ENCODE peak calls at places on chromosomes 1 and 21, in nine cellular contexts. One of them, this sample, is unnamed.

GRCh38 chr1:24702511-24703293 is 42.5 kb upstream of the CLIC4 start:
- DNase-seq in stimulated activated CD4-positive, alpha-beta T cell treated with anti-CD3 and anti-CD28 coated beads, TNF-alpha, amount 100 ng/mL, for 24 hours: no peak
- DNase-seq in epithelial cell of prostate: no peak
- DNase-seq in CD8-positive, alpha-beta T cell: no peak
- DNase-seq in iris pigment epithelial cell: peak; percentile 58
- DNase-seq in Daoy: peak; percentile 93
- DNase-seq in psoas muscle: peak; percentile 31
- DNase-seq in NCI-H69: peak; percentile 78
- DNase-seq in NCI-H1048: no peak
- DNase-seq in this sample: no peak

GRCh38 chr1:225470210-225470609 is 42.4 kb upstream of the LBR start:
- DNase-seq in stimulated activated CD4-positive, alpha-beta T cell treated with anti-CD3 and anti-CD28 coated beads, TNF-alpha, amount 100 ng/mL, for 24 hours: no peak
- DNase-seq in epithelial cell of prostate: no peak
- DNase-seq in CD8-positive, alpha-beta T cell: no peak
- DNase-seq in iris pigment epithelial cell: no peak
- DNase-seq in Daoy: no peak
- DNase-seq in psoas muscle: no peak
- DNase-seq in NCI-H69: peak; percentile 21
- DNase-seq in NCI-H1048: no peak
- DNase-seq in this sample: no peak

GRCh38 chr1:198848649-198849048 is 209.8 kb downstream of the PTPRC start:
- DNase-seq in stimulated activated CD4-positive, alpha-beta T cell treated with anti-CD3 and anti-CD28 coated beads, TNF-alpha, amount 100 ng/mL, for 24 hours: no peak
- DNase-seq in epithelial cell of prostate: no peak
- DNase-seq in CD8-positive, alpha-beta T cell: no peak
- DNase-seq in iris pigment epithelial cell: peak; percentile 45
- DNase-seq in Daoy: no peak
- DNase-seq in psoas muscle: no peak
- DNase-seq in NCI-H69: peak; percentile 84
- DNase-seq in NCI-H1048: no peak
- DNase-seq in this sample: no peak

GRCh38 chr1:97906567-97907228 is 14.1 kb downstream of the DPYD start:
- DNase-seq in stimulated activated CD4-positive, alpha-beta T cell treated with anti-CD3 and anti-CD28 coated beads, TNF-alpha, amount 100 ng/mL, for 24 hours: no peak
- DNase-seq in epithelial cell of prostate: no peak
- DNase-seq in CD8-positive, alpha-beta T cell: no peak
- DNase-seq in iris pigment epithelial cell: peak; percentile 96
- DNase-seq in Daoy: peak; percentile 71
- DNase-seq in psoas muscle: peak; percentile 55
- DNase-seq in NCI-H69: peak; percentile 63
- DNase-seq in NCI-H1048: no peak
- DNase-seq in this sample: no peak

GRCh38 chr1:204446413-204447111 is 34.9 kb upstream of the PPP1R15B start:
- DNase-seq in stimulated activated CD4-positive, alpha-beta T cell treated with anti-CD3 and anti-CD28 coated beads, TNF-alpha, amount 100 ng/mL, for 24 hours: peak; percentile 64
- DNase-seq in epithelial cell of prostate: no peak
- DNase-seq in CD8-positive, alpha-beta T cell: peak; percentile 81
- DNase-seq in iris pigment epithelial cell: peak; percentile 53
- DNase-seq in Daoy: peak; percentile 65
- DNase-seq in psoas muscle: peak; percentile 75
- DNase-seq in NCI-H69: peak; percentile 98
- DNase-seq in NCI-H1048: no peak
- DNase-seq in this sample: peak; percentile 81

GRCh38 chr21:24259241-24259640 is 1348.0 kb downstream of the MRPL39 start:
- DNase-seq in stimulated activated CD4-positive, alpha-beta T cell treated with anti-CD3 and anti-CD28 coated beads, TNF-alpha, amount 100 ng/mL, for 24 hours: no peak
- DNase-seq in epithelial cell of prostate: no peak
- DNase-seq in CD8-positive, alpha-beta T cell: no peak
- DNase-seq in iris pigment epithelial cell: no peak
- DNase-seq in Daoy: no peak
- DNase-seq in psoas muscle: no peak
- DNase-seq in NCI-H69: no peak
- DNase-seq in NCI-H1048: no peak
- DNase-seq in this sample: no peak

GRCh38 chr1:10251325-10252103 is 41.1 kb downstream of the KIF1B start:
- DNase-seq in stimulated activated CD4-positive, alpha-beta T cell treated with anti-CD3 and anti-CD28 coated beads, TNF-alpha, amount 100 ng/mL, for 24 hours: no peak
- DNase-seq in epithelial cell of prostate: peak; percentile 12
- DNase-seq in CD8-positive, alpha-beta T cell: no peak
- DNase-seq in iris pigment epithelial cell: peak; percentile 79
- DNase-seq in Daoy: peak; percentile 16
- DNase-seq in psoas muscle: no peak
- DNase-seq in NCI-H69: no peak
- DNase-seq in NCI-H1048: no peak
- DNase-seq in this sample: no peak

GRCh38 chr1:8397511-8397910 is 79.6 kb downstream of the SLC45A1 start:
- DNase-seq in stimulated activated CD4-positive, alpha-beta T cell treated with anti-CD3 and anti-CD28 coated beads, TNF-alpha, amount 100 ng/mL, for 24 hours: no peak
- DNase-seq in epithelial cell of prostate: no peak
- DNase-seq in CD8-positive, alpha-beta T cell: no peak
- DNase-seq in iris pigment epithelial cell: peak; percentile 55
- DNase-seq in Daoy: peak; percentile 28
- DNase-seq in psoas muscle: no peak
- DNase-seq in NCI-H69: no peak
- DNase-seq in NCI-H1048: no peak
- DNase-seq in this sample: no peak

GRCh38 chr1:209354111-209354839 is 229.2 kb upstream of the CAMK1G start:
- DNase-seq in stimulated activated CD4-positive, alpha-beta T cell treated with anti-CD3 and anti-CD28 coated beads, TNF-alpha, amount 100 ng/mL, for 24 hours: peak; percentile 27
- DNase-seq in epithelial cell of prostate: peak; percentile 68
- DNase-seq in CD8-positive, alpha-beta T cell: peak; percentile 46
- DNase-seq in iris pigment epithelial cell: peak; percentile 94
- DNase-seq in Daoy: peak; percentile 83
- DNase-seq in psoas muscle: peak; percentile 50
- DNase-seq in NCI-H69: peak; percentile 84
- DNase-seq in NCI-H1048: peak; percentile 79
- DNase-seq in this sample: peak; percentile 76

GRCh38 chr1:174689524-174689923 is 241.8 kb downstream of the GPR52 start:
- DNase-seq in stimulated activated CD4-positive, alpha-beta T cell treated with anti-CD3 and anti-CD28 coated beads, TNF-alpha, amount 100 ng/mL, for 24 hours: no peak
- DNase-seq in epithelial cell of prostate: no peak
- DNase-seq in CD8-positive, alpha-beta T cell: no peak
- DNase-seq in iris pigment epithelial cell: no peak
- DNase-seq in Daoy: no peak
- DNase-seq in psoas muscle: no peak
- DNase-seq in NCI-H69: no peak
- DNase-seq in NCI-H1048: no peak
- DNase-seq in this sample: no peak

GRCh38 chr1:33015216-33015615 is 21.5 kb downstream of the AK2 start:
- DNase-seq in stimulated activated CD4-positive, alpha-beta T cell treated with anti-CD3 and anti-CD28 coated beads, TNF-alpha, amount 100 ng/mL, for 24 hours: no peak
- DNase-seq in epithelial cell of prostate: no peak
- DNase-seq in CD8-positive, alpha-beta T cell: no peak
- DNase-seq in iris pigment epithelial cell: no peak
- DNase-seq in Daoy: no peak
- DNase-seq in psoas muscle: no peak
- DNase-seq in NCI-H69: no peak
- DNase-seq in NCI-H1048: no peak
- DNase-seq in this sample: no peak

GRCh38 chr1:5913078-5913845 is 79.0 kb downstream of the NPHP4 start:
- DNase-seq in stimulated activated CD4-positive, alpha-beta T cell treated with anti-CD3 and anti-CD28 coated beads, TNF-alpha, amount 100 ng/mL, for 24 hours: no peak
- DNase-seq in epithelial cell of prostate: no peak
- DNase-seq in CD8-positive, alpha-beta T cell: no peak
- DNase-seq in iris pigment epithelial cell: no peak
- DNase-seq in Daoy: no peak
- DNase-seq in psoas muscle: no peak
- DNase-seq in NCI-H69: no peak
- DNase-seq in NCI-H1048: no peak
- DNase-seq in this sample: no peak

GRCh38 chr1:214155987-214156567 is 124.9 kb upstream of the SMYD2 start:
- DNase-seq in stimulated activated CD4-positive, alpha-beta T cell treated with anti-CD3 and anti-CD28 coated beads, TNF-alpha, amount 100 ng/mL, for 24 hours: no peak
- DNase-seq in epithelial cell of prostate: no peak
- DNase-seq in CD8-positive, alpha-beta T cell: no peak
- DNase-seq in iris pigment epithelial cell: no peak
- DNase-seq in Daoy: no peak
- DNase-seq in psoas muscle: no peak
- DNase-seq in NCI-H69: no peak
- DNase-seq in NCI-H1048: no peak
- DNase-seq in this sample: no peak

GRCh38 chr1:214316597-214316996 is 35.6 kb downstream of the SMYD2 start:
- DNase-seq in stimulated activated CD4-positive, alpha-beta T cell treated with anti-CD3 and anti-CD28 coated beads, TNF-alpha, amount 100 ng/mL, for 24 hours: no peak
- DNase-seq in epithelial cell of prostate: no peak
- DNase-seq in CD8-positive, alpha-beta T cell: no peak
- DNase-seq in iris pigment epithelial cell: peak; percentile 69
- DNase-seq in Daoy: peak; percentile 38
- DNase-seq in psoas muscle: no peak
- DNase-seq in NCI-H69: peak; percentile 29
- DNase-seq in NCI-H1048: no peak
- DNase-seq in this sample: no peak

GRCh38 chr1:53634571-53634979 is 104.4 kb downstream of the GLIS1 start:
- DNase-seq in stimulated activated CD4-positive, alpha-beta T cell treated with anti-CD3 and anti-CD28 coated beads, TNF-alpha, amount 100 ng/mL, for 24 hours: no peak
- DNase-seq in epithelial cell of prostate: no peak
- DNase-seq in CD8-positive, alpha-beta T cell: no peak
- DNase-seq in iris pigment epithelial cell: no peak
- DNase-seq in Daoy: no peak
- DNase-seq in psoas muscle: no peak
- DNase-seq in NCI-H69: no peak
- DNase-seq in NCI-H1048: no peak
- DNase-seq in this sample: no peak

GRCh38 chr1:245155186-245156040 is 628 bp downstream of the KIF26B start:
- DNase-seq in stimulated activated CD4-positive, alpha-beta T cell treated with anti-CD3 and anti-CD28 coated beads, TNF-alpha, amount 100 ng/mL, for 24 hours: no peak
- DNase-seq in epithelial cell of prostate: no peak
- DNase-seq in CD8-positive, alpha-beta T cell: no peak
- DNase-seq in iris pigment epithelial cell: peak; percentile 34
- DNase-seq in Daoy: peak; percentile 52
- DNase-seq in psoas muscle: no peak
- DNase-seq in NCI-H69: peak; percentile 82
- DNase-seq in NCI-H1048: no peak
- DNase-seq in this sample: no peak

GRCh38 chr1:150010388-150011115 is at the start of gene OTUD7B:
- DNase-seq in stimulated activated CD4-positive, alpha-beta T cell treated with anti-CD3 and anti-CD28 coated beads, TNF-alpha, amount 100 ng/mL, for 24 hours: peak; percentile 62
- DNase-seq in epithelial cell of prostate: peak; percentile 16
- DNase-seq in CD8-positive, alpha-beta T cell: peak; percentile 70
- DNase-seq in iris pigment epithelial cell: peak; percentile 89
- DNase-seq in Daoy: peak; percentile 93
- DNase-seq in psoas muscle: peak; percentile 92
- DNase-seq in NCI-H69: peak; percentile 95
- DNase-seq in NCI-H1048: peak; percentile 49
- DNase-seq in this sample: peak; percentile 95

This sample was measured in midbrain.